ENCODE peak calls at places on chromosomes 16 and 17, in eight cellular contexts. One of them, this sample, is unnamed.

GRCh38 chr17:82241183-82241925 is 12.5 kb downstream of the SLC16A3 start:
- DNase-seq in endodermal cell: no peak
- DNase-seq in left ventricle myocardium inferior: peak
- DNase-seq in caudate nucleus: peak
- DNase-seq in naive thymus-derived CD4-positive, alpha-beta T cell: no peak
- DNase-seq in ovary: peak
- DNase-seq in right atrium auricular region: peak
- DNase-seq in stomach: peak
- DNase-seq in this sample: peak

GRCh38 chr17:2853722-2854580 is 57.7 kb downstream of the RAP1GAP2 start:
- DNase-seq in endodermal cell: peak
- DNase-seq in left ventricle myocardium inferior: peak
- DNase-seq in caudate nucleus: no peak
- DNase-seq in naive thymus-derived CD4-positive, alpha-beta T cell: peak
- DNase-seq in ovary: peak
- DNase-seq in right atrium auricular region: no peak
- DNase-seq in stomach: peak
- DNase-seq in this sample: no peak

GRCh38 chr16:14307059-14307531 is 236.0 kb downstream of the MRTFB start:
- DNase-seq in endodermal cell: peak
- DNase-seq in left ventricle myocardium inferior: no peak
- DNase-seq in caudate nucleus: no peak
- DNase-seq in naive thymus-derived CD4-positive, alpha-beta T cell: no peak
- DNase-seq in ovary: no peak
- DNase-seq in right atrium auricular region: no peak
- DNase-seq in stomach: no peak
- DNase-seq in this sample: no peak

GRCh38 chr17:42891539-42892152 is 9.0 kb upstream of the G6PC1 start:
- DNase-seq in endodermal cell: peak
- DNase-seq in left ventricle myocardium inferior: peak
- DNase-seq in caudate nucleus: no peak
- DNase-seq in naive thymus-derived CD4-positive, alpha-beta T cell: no peak
- DNase-seq in ovary: peak
- DNase-seq in right atrium auricular region: peak
- DNase-seq in stomach: peak
- DNase-seq in this sample: no peak

GRCh38 chr17:83136931-83137330 is 57.5 kb downstream of the METRNL start:
- DNase-seq in endodermal cell: no peak
- DNase-seq in left ventricle myocardium inferior: no peak
- DNase-seq in caudate nucleus: no peak
- DNase-seq in naive thymus-derived CD4-positive, alpha-beta T cell: no peak
- DNase-seq in ovary: peak
- DNase-seq in right atrium auricular region: no peak
- DNase-seq in stomach: no peak
- DNase-seq in this sample: no peak

GRCh38 chr17:29250666-29251065 is 4.0 kb downstream of the CRYBA1 start:
- DNase-seq in endodermal cell: no peak
- DNase-seq in left ventricle myocardium inferior: no peak
- DNase-seq in caudate nucleus: no peak
- DNase-seq in naive thymus-derived CD4-positive, alpha-beta T cell: no peak
- DNase-seq in ovary: no peak
- DNase-seq in right atrium auricular region: no peak
- DNase-seq in stomach: no peak
- DNase-seq in this sample: no peak

GRCh38 chr17:57735707-57736106 is 9.4 kb downstream of the CCDC182 start:
- DNase-seq in endodermal cell: peak
- DNase-seq in left ventricle myocardium inferior: no peak
- DNase-seq in caudate nucleus: no peak
- DNase-seq in naive thymus-derived CD4-positive, alpha-beta T cell: no peak
- DNase-seq in ovary: no peak
- DNase-seq in right atrium auricular region: no peak
- DNase-seq in stomach: no peak
- DNase-seq in this sample: no peak

GRCh38 chr17:16926061-16926511 is 45.8 kb downstream of the TNFRSF13B start:
- DNase-seq in endodermal cell: peak
- DNase-seq in left ventricle myocardium inferior: peak
- DNase-seq in caudate nucleus: no peak
- DNase-seq in naive thymus-derived CD4-positive, alpha-beta T cell: no peak
- DNase-seq in ovary: no peak
- DNase-seq in right atrium auricular region: no peak
- DNase-seq in stomach: no peak
- DNase-seq in this sample: no peak

GRCh38 chr17:8397636-8398035 is at the start of gene RNF222:
- DNase-seq in endodermal cell: no peak
- DNase-seq in left ventricle myocardium inferior: no peak
- DNase-seq in caudate nucleus: no peak
- DNase-seq in naive thymus-derived CD4-positive, alpha-beta T cell: no peak
- DNase-seq in ovary: no peak
- DNase-seq in right atrium auricular region: peak
- DNase-seq in stomach: no peak
- DNase-seq in this sample: no peak

GRCh38 chr17:15351487-15351840 is 10.1 kb upstream of the TEKT3 start:
- DNase-seq in endodermal cell: no peak
- DNase-seq in left ventricle myocardium inferior: no peak
- DNase-seq in caudate nucleus: no peak
- DNase-seq in naive thymus-derived CD4-positive, alpha-beta T cell: no peak
- DNase-seq in ovary: no peak
- DNase-seq in right atrium auricular region: no peak
- DNase-seq in stomach: no peak
- DNase-seq in this sample: no peak

GRCh38 chr17:37714897-37715296 is 30.0 kb downstream of the HNF1B start:
- DNase-seq in endodermal cell: no peak
- DNase-seq in left ventricle myocardium inferior: no peak
- DNase-seq in caudate nucleus: no peak
- DNase-seq in naive thymus-derived CD4-positive, alpha-beta T cell: no peak
- DNase-seq in ovary: no peak
- DNase-seq in right atrium auricular region: no peak
- DNase-seq in stomach: no peak
- DNase-seq in this sample: no peak

GRCh38 chr17:3660311-3660891 is 8.0 kb downstream of the TAX1BP3 start:
- DNase-seq in endodermal cell: peak
- DNase-seq in left ventricle myocardium inferior: peak
- DNase-seq in caudate nucleus: no peak
- DNase-seq in naive thymus-derived CD4-positive, alpha-beta T cell: no peak
- DNase-seq in ovary: peak
- DNase-seq in right atrium auricular region: no peak
- DNase-seq in stomach: peak
- DNase-seq in this sample: peak

GRCh38 chr16:14681115-14681514 is 13.0 kb downstream of the PLA2G10 start:
- DNase-seq in endodermal cell: no peak
- DNase-seq in left ventricle myocardium inferior: no peak
- DNase-seq in caudate nucleus: no peak
- DNase-seq in naive thymus-derived CD4-positive, alpha-beta T cell: no peak
- DNase-seq in ovary: no peak
- DNase-seq in right atrium auricular region: no peak
- DNase-seq in stomach: no peak
- DNase-seq in this sample: no peak

GRCh38 chr17:54906713-54907112 is 6.1 kb downstream of the TOM1L1 start:
- DNase-seq in endodermal cell: no peak
- DNase-seq in left ventricle myocardium inferior: no peak
- DNase-seq in caudate nucleus: no peak
- DNase-seq in naive thymus-derived CD4-positive, alpha-beta T cell: no peak
- DNase-seq in ovary: no peak
- DNase-seq in right atrium auricular region: no peak
- DNase-seq in stomach: peak
- DNase-seq in this sample: no peak

GRCh38 chr17:54903375-54903774 is 2.7 kb downstream of the TOM1L1 start:
- DNase-seq in endodermal cell: no peak
- DNase-seq in left ventricle myocardium inferior: peak
- DNase-seq in caudate nucleus: no peak
- DNase-seq in naive thymus-derived CD4-positive, alpha-beta T cell: no peak
- DNase-seq in ovary: peak
- DNase-seq in right atrium auricular region: no peak
- DNase-seq in stomach: peak
- DNase-seq in this sample: no peak

GRCh38 chr17:54902017-54902416 is 1.4 kb downstream of the TOM1L1 start:
- DNase-seq in endodermal cell: no peak
- DNase-seq in left ventricle myocardium inferior: no peak
- DNase-seq in caudate nucleus: no peak
- DNase-seq in naive thymus-derived CD4-positive, alpha-beta T cell: no peak
- DNase-seq in ovary: no peak
- DNase-seq in right atrium auricular region: no peak
- DNase-seq in stomach: no peak
- DNase-seq in this sample: no peak

GRCh38 chr17:54902611-54903010 is 2.0 kb downstream of the TOM1L1 start:
- DNase-seq in endodermal cell: no peak
- DNase-seq in left ventricle myocardium inferior: no peak
- DNase-seq in caudate nucleus: no peak
- DNase-seq in naive thymus-derived CD4-positive, alpha-beta T cell: no peak
- DNase-seq in ovary: no peak
- DNase-seq in right atrium auricular region: no peak
- DNase-seq in stomach: no peak
- DNase-seq in this sample: no peak

DNA sequence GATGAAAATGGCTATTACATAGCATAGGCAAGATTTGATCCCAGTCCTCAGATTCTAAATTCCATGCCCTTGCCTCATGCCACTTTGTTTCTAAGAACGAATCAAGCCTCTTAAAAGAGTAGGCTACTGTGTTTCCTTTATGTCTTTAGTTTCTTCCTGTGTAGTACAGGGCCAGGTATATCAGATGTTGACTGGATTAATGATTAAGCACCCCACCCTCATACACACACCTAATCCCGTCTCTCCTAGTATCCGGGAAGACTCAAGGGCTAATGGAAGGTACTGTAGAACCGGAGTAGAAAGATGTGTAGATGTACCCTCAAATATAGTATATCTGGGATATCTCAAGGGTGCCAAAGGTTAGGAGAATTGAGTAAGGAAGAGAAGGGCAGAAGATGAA is 6.7 kb downstream of the TOM1L1 start:
- DNase-seq in endodermal cell: no peak
- DNase-seq in left ventricle myocardium inferior: no peak
- DNase-seq in caudate nucleus: no peak
- DNase-seq in naive thymus-derived CD4-positive, alpha-beta T cell: no peak
- DNase-seq in ovary: no peak
- DNase-seq in right atrium auricular region: no peak
- DNase-seq in stomach: no peak
- DNase-seq in this sample: no peak
- H3K27ac ChIP-seq in endodermal cell: no peak
- H3K27ac ChIP-seq in left ventricle myocardium inferior: no peak
- H3K27ac ChIP-seq in caudate nucleus: no peak
- H3K27ac ChIP-seq in naive thymus-derived CD4-positive, alpha-beta T cell: no peak
- H3K27ac ChIP-seq in ovary: no peak
- H3K27ac ChIP-seq in right atrium auricular region: no peak
- H3K27ac ChIP-seq in stomach: peak
- H3K27ac ChIP-seq in this sample: no peak

GRCh38 chr17:27380551-27380950 is 75.7 kb upstream of the KSR1 start:
- DNase-seq in endodermal cell: no peak
- DNase-seq in left ventricle myocardium inferior: no peak
- DNase-seq in caudate nucleus: no peak
- DNase-seq in naive thymus-derived CD4-positive, alpha-beta T cell: no peak
- DNase-seq in ovary: no peak
- DNase-seq in right atrium auricular region: no peak
- DNase-seq in stomach: no peak
- DNase-seq in this sample: no peak
- H3K27ac ChIP-seq in endodermal cell: no peak
- H3K27ac ChIP-seq in left ventricle myocardium inferior: peak
- H3K27ac ChIP-seq in caudate nucleus: no peak
- H3K27ac ChIP-seq in naive thymus-derived CD4-positive, alpha-beta T cell: no peak
- H3K27ac ChIP-seq in ovary: no peak
- H3K27ac ChIP-seq in right atrium auricular region: no peak
- H3K27ac ChIP-seq in stomach: peak
- H3K27ac ChIP-seq in this sample: peak

GRCh38 chr16:3610698-3611144 is 685 bp downstream of the SLX4 start:
- DNase-seq in endodermal cell: no peak
- DNase-seq in left ventricle myocardium inferior: no peak
- DNase-seq in caudate nucleus: no peak
- DNase-seq in naive thymus-derived CD4-positive, alpha-beta T cell: no peak
- DNase-seq in ovary: no peak
- DNase-seq in right atrium auricular region: no peak
- DNase-seq in stomach: no peak
- DNase-seq in this sample: no peak

GRCh38 chr16:3608069-3608468 is 3.3 kb downstream of the SLX4 start:
- DNase-seq in endodermal cell: no peak
- DNase-seq in left ventricle myocardium inferior: no peak
- DNase-seq in caudate nucleus: no peak
- DNase-seq in naive thymus-derived CD4-positive, alpha-beta T cell: no peak
- DNase-seq in ovary: no peak
- DNase-seq in right atrium auricular region: no peak
- DNase-seq in stomach: no peak
- DNase-seq in this sample: no peak

GRCh38 chr16:3609895-3610697 is 1.3 kb downstream of the SLX4 start:
- DNase-seq in endodermal cell: no peak
- DNase-seq in left ventricle myocardium inferior: no peak
- DNase-seq in caudate nucleus: no peak
- DNase-seq in naive thymus-derived CD4-positive, alpha-beta T cell: no peak
- DNase-seq in ovary: no peak
- DNase-seq in right atrium auricular region: no peak
- DNase-seq in stomach: no peak
- DNase-seq in this sample: no peak

GRCh38 chr16:3612510-3613466 is 1.4 kb upstream of the SLX4 start:
- DNase-seq in endodermal cell: no peak
- DNase-seq in left ventricle myocardium inferior: no peak
- DNase-seq in caudate nucleus: no peak
- DNase-seq in naive thymus-derived CD4-positive, alpha-beta T cell: no peak
- DNase-seq in ovary: no peak
- DNase-seq in right atrium auricular region: no peak
- DNase-seq in stomach: peak
- DNase-seq in this sample: no peak

GRCh38 chr16:3611145-3611977 is at the start of gene SLX4:
- DNase-seq in endodermal cell: peak
- DNase-seq in left ventricle myocardium inferior: peak
- DNase-seq in caudate nucleus: peak
- DNase-seq in naive thymus-derived CD4-positive, alpha-beta T cell: peak
- DNase-seq in ovary: peak
- DNase-seq in right atrium auricular region: peak
- DNase-seq in stomach: peak
- DNase-seq in this sample: peak
- H3K27ac ChIP-seq in endodermal cell: peak
- H3K27ac ChIP-seq in left ventricle myocardium inferior: peak
- H3K27ac ChIP-seq in caudate nucleus: peak
- H3K27ac ChIP-seq in naive thymus-derived CD4-positive, alpha-beta T cell: peak
- H3K27ac ChIP-seq in ovary: no peak
- H3K27ac ChIP-seq in right atrium auricular region: peak
- H3K27ac ChIP-seq in stomach: peak
- H3K27ac ChIP-seq in this sample: peak

DNA sequence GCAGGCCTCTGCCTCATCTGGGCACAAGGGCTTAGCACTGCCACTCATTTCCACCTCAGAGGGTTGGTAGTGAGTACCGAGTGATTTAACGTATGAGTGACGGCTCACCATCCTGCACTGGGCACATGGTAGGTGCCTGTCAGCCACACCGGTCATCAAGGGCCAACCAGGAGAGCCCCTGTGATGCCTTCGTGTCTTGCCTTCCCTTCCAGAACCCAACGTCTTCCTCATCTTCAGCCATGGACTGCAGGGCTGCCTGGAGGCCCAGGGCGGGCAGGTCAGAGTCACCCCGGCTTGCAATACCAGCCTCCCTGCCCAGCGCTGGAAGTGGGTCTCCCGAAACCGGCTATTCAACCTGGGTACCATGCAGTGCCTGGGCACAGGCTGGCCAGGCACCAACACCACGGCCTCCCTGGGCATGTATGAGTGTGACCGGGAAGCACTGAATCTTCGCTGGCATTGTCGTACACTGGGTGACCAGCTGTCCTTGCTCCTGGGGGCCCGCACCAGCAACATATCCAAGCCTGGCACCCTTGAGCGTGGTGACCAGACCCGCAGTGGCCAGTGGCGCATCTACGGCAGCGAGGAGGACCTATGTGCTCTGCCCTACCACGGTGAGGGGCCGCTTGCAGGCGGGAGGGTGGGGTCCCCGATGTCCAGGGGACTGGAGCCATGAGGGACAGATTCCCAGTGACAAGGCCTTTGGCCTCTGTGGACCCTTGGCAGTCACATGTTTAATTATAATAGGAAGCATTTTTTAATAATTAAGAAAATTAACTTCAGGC is 37.1 kb downstream of the MRC2 start:
- DNase-seq in endodermal cell: peak
- DNase-seq in left ventricle myocardium inferior: no peak
- DNase-seq in caudate nucleus: no peak
- DNase-seq in naive thymus-derived CD4-positive, alpha-beta T cell: no peak
- DNase-seq in ovary: peak
- DNase-seq in right atrium auricular region: no peak
- DNase-seq in stomach: no peak
- DNase-seq in this sample: no peak
- H3K27ac ChIP-seq in endodermal cell: no peak
- H3K27ac ChIP-seq in left ventricle myocardium inferior: no peak
- H3K27ac ChIP-seq in caudate nucleus: no peak
- H3K27ac ChIP-seq in naive thymus-derived CD4-positive, alpha-beta T cell: no peak
- H3K27ac ChIP-seq in ovary: no peak
- H3K27ac ChIP-seq in right atrium auricular region: no peak
- H3K27ac ChIP-seq in stomach: no peak
- H3K27ac ChIP-seq in this sample: no peak